ENCODE peak calls at places on chromosome 5, in ten cellular contexts. One of them, this sample, is unnamed.

GRCh38 chr5:179233909-179234562 is 111.2 kb downstream of the ADAMTS2 start:
- DNase-seq in H9: peak; percentile 24
- DNase-seq in fibroblast of lung: no peak
- DNase-seq in IMR-90: no peak
- DNase-seq in neural progenitor cell: no peak
- DNase-seq in SK-N-SH: peak; percentile 48
- DNase-seq in mammary epithelial cell: no peak
- DNase-seq in colonic mucosa: no peak
- DNase-seq in neuronal stem cell: no peak
- DNase-seq in Karpas-422: no peak
- DNase-seq in this sample: no peak

GRCh38 chr5:83204651-83205050 is 127.3 kb downstream of the XRCC4 start:
- DNase-seq in H9: no peak
- DNase-seq in fibroblast of lung: no peak
- DNase-seq in IMR-90: no peak
- DNase-seq in neural progenitor cell: no peak
- DNase-seq in SK-N-SH: no peak
- DNase-seq in mammary epithelial cell: no peak
- DNase-seq in colonic mucosa: no peak
- DNase-seq in neuronal stem cell: no peak
- DNase-seq in Karpas-422: no peak
- DNase-seq in this sample: no peak

GRCh38 chr5:149517461-149518122 is 33.6 kb downstream of the CSNK1A1 start:
- DNase-seq in H9: no peak
- DNase-seq in fibroblast of lung: peak; percentile 26
- DNase-seq in IMR-90: peak; percentile 23
- DNase-seq in neural progenitor cell: peak; percentile 26
- DNase-seq in SK-N-SH: no peak
- DNase-seq in mammary epithelial cell: no peak
- DNase-seq in colonic mucosa: no peak
- DNase-seq in neuronal stem cell: no peak
- DNase-seq in Karpas-422: no peak
- DNase-seq in this sample: no peak

GRCh38 chr5:138942861-138943260 is 67.7 kb upstream of the LRRTM2 start:
- DNase-seq in H9: no peak
- DNase-seq in fibroblast of lung: no peak
- DNase-seq in IMR-90: no peak
- DNase-seq in neural progenitor cell: no peak
- DNase-seq in SK-N-SH: no peak
- DNase-seq in mammary epithelial cell: no peak
- DNase-seq in colonic mucosa: no peak
- DNase-seq in neuronal stem cell: no peak
- DNase-seq in Karpas-422: no peak
- DNase-seq in this sample: no peak

GRCh38 chr5:53858700-53859456 is 298.4 kb downstream of the NDUFS4 start:
- DNase-seq in H9: no peak
- DNase-seq in fibroblast of lung: no peak
- DNase-seq in IMR-90: no peak
- DNase-seq in neural progenitor cell: no peak
- DNase-seq in SK-N-SH: no peak
- DNase-seq in mammary epithelial cell: no peak
- DNase-seq in colonic mucosa: no peak
- DNase-seq in neuronal stem cell: no peak
- DNase-seq in Karpas-422: no peak
- DNase-seq in this sample: no peak

GRCh38 chr5:108989761-108990392 is 242.2 kb downstream of the FER start:
- DNase-seq in H9: no peak
- DNase-seq in fibroblast of lung: peak; percentile 4
- DNase-seq in IMR-90: peak; percentile 48
- DNase-seq in neural progenitor cell: no peak
- DNase-seq in SK-N-SH: no peak
- DNase-seq in mammary epithelial cell: no peak
- DNase-seq in colonic mucosa: no peak
- DNase-seq in neuronal stem cell: no peak
- DNase-seq in Karpas-422: no peak
- DNase-seq in this sample: peak; percentile 30

GRCh38 chr5:14041528-14042184 is 97.2 kb upstream of the DNAH5 start:
- DNase-seq in H9: no peak
- DNase-seq in fibroblast of lung: no peak
- DNase-seq in IMR-90: peak; percentile 49
- DNase-seq in neural progenitor cell: no peak
- DNase-seq in SK-N-SH: no peak
- DNase-seq in mammary epithelial cell: no peak
- DNase-seq in colonic mucosa: no peak
- DNase-seq in neuronal stem cell: no peak
- DNase-seq in Karpas-422: no peak
- DNase-seq in this sample: no peak

GRCh38 chr5:77643654-77644404 is 5.3 kb upstream of the OTP start:
- DNase-seq in H9: no peak
- DNase-seq in fibroblast of lung: no peak
- DNase-seq in IMR-90: no peak
- DNase-seq in neural progenitor cell: peak; percentile 77
- DNase-seq in SK-N-SH: peak; percentile 26
- DNase-seq in mammary epithelial cell: no peak
- DNase-seq in colonic mucosa: no peak
- DNase-seq in neuronal stem cell: no peak
- DNase-seq in Karpas-422: no peak
- DNase-seq in this sample: no peak

GRCh38 chr5:116025831-116026230 is 6.4 kb upstream of the ARL14EPL start:
- DNase-seq in H9: no peak
- DNase-seq in fibroblast of lung: no peak
- DNase-seq in IMR-90: no peak
- DNase-seq in neural progenitor cell: no peak
- DNase-seq in SK-N-SH: no peak
- DNase-seq in mammary epithelial cell: no peak
- DNase-seq in colonic mucosa: no peak
- DNase-seq in neuronal stem cell: no peak
- DNase-seq in Karpas-422: no peak
- DNase-seq in this sample: no peak

GRCh38 chr5:55634866-55635265 is 77.3 kb downstream of the SLC38A9 start:
- DNase-seq in H9: no peak
- DNase-seq in fibroblast of lung: peak; percentile 10
- DNase-seq in IMR-90: no peak
- DNase-seq in neural progenitor cell: no peak
- DNase-seq in SK-N-SH: no peak
- DNase-seq in mammary epithelial cell: peak; percentile 8
- DNase-seq in colonic mucosa: no peak
- DNase-seq in neuronal stem cell: no peak
- DNase-seq in Karpas-422: no peak
- DNase-seq in this sample: no peak

GRCh38 chr5:96572864-96573512 is 89.2 kb upstream of the CAST start:
- DNase-seq in H9: no peak
- DNase-seq in fibroblast of lung: peak; percentile 99
- DNase-seq in IMR-90: peak; percentile 99
- DNase-seq in neural progenitor cell: no peak
- DNase-seq in SK-N-SH: no peak
- DNase-seq in mammary epithelial cell: peak; percentile 97
- DNase-seq in colonic mucosa: no peak
- DNase-seq in neuronal stem cell: no peak
- DNase-seq in Karpas-422: no peak
- DNase-seq in this sample: no peak

GRCh38 chr5:108380531-108381021 is 1.3 kb downstream of the FBXL17 start:
- DNase-seq in H9: peak; percentile 72
- DNase-seq in fibroblast of lung: peak; percentile 27
- DNase-seq in IMR-90: peak; percentile 13
- DNase-seq in neural progenitor cell: peak; percentile 75
- DNase-seq in SK-N-SH: peak; percentile 74
- DNase-seq in mammary epithelial cell: peak; percentile 23
- DNase-seq in colonic mucosa: peak; percentile 51
- DNase-seq in neuronal stem cell: peak; percentile 32
- DNase-seq in Karpas-422: peak; percentile 79
- DNase-seq in this sample: peak; percentile 47

GRCh38 chr5:114361724-114362196 is at the start of gene KCNN2:
- DNase-seq in H9: peak; percentile 97
- DNase-seq in fibroblast of lung: peak; percentile 57
- DNase-seq in IMR-90: peak; percentile 92
- DNase-seq in neural progenitor cell: peak; percentile 93
- DNase-seq in SK-N-SH: peak; percentile 68
- DNase-seq in mammary epithelial cell: peak; percentile 39
- DNase-seq in colonic mucosa: peak; percentile 86
- DNase-seq in neuronal stem cell: peak; percentile 89
- DNase-seq in Karpas-422: no peak
- DNase-seq in this sample: peak; percentile 94

GRCh38 chr5:150541895-150542294 is 34.0 kb downstream of the NDST1 start:
- DNase-seq in H9: no peak
- DNase-seq in fibroblast of lung: no peak
- DNase-seq in IMR-90: no peak
- DNase-seq in neural progenitor cell: no peak
- DNase-seq in SK-N-SH: no peak
- DNase-seq in mammary epithelial cell: peak; percentile 91
- DNase-seq in colonic mucosa: no peak
- DNase-seq in neuronal stem cell: no peak
- DNase-seq in Karpas-422: no peak
- DNase-seq in this sample: no peak
- H3K27ac ChIP-seq in H9: no peak overlapping the region
- H3K27ac ChIP-seq in fibroblast of lung: peak overlapping the region; percentile 74
- H3K27ac ChIP-seq in IMR-90: peak overlapping the region; percentile 89
- H3K27ac ChIP-seq in neural progenitor cell: no peak overlapping the region
- H3K27ac ChIP-seq in SK-N-SH: peak overlapping the region; percentile 87
- H3K27ac ChIP-seq in mammary epithelial cell: peak overlapping the region; percentile 74
- H3K27ac ChIP-seq in colonic mucosa: peak overlapping the region; percentile 67
- H3K27ac ChIP-seq in neuronal stem cell: no peak overlapping the region
- H3K27ac ChIP-seq in Karpas-422: no peak overlapping the region
- H3K27ac ChIP-seq in this sample: no peak overlapping the region

GRCh38 chr5:1143670-1143951 is 31.7 kb upstream of the SLC12A7 start:
- DNase-seq in H9: no peak
- DNase-seq in fibroblast of lung: no peak
- DNase-seq in IMR-90: no peak
- DNase-seq in neural progenitor cell: no peak
- DNase-seq in SK-N-SH: no peak
- DNase-seq in mammary epithelial cell: no peak
- DNase-seq in colonic mucosa: no peak
- DNase-seq in neuronal stem cell: no peak
- DNase-seq in Karpas-422: no peak
- DNase-seq in this sample: no peak
- H3K27me3 ChIP-seq in H9: no peaks in the 10 kb centered on the region
- H3K27me3 ChIP-seq in fibroblast of lung: no peaks in the 10 kb centered on the region
- H3K27me3 ChIP-seq in IMR-90: peaks cover 35% of the 10 kb centered on the region
- H3K27me3 ChIP-seq in neural progenitor cell: no peaks in the 10 kb centered on the region
- H3K27me3 ChIP-seq in SK-N-SH: no peaks in the 10 kb centered on the region
- H3K27me3 ChIP-seq in mammary epithelial cell: peaks cover 2% of the 10 kb centered on the region
- H3K27me3 ChIP-seq in colonic mucosa: no peaks in the 10 kb centered on the region
- H3K27me3 ChIP-seq in neuronal stem cell: no peaks in the 10 kb centered on the region
- H3K27me3 ChIP-seq in Karpas-422: no peaks in the 10 kb centered on the region
- H3K27me3 ChIP-seq in this sample: no peaks in the 10 kb centered on the region

DNA sequence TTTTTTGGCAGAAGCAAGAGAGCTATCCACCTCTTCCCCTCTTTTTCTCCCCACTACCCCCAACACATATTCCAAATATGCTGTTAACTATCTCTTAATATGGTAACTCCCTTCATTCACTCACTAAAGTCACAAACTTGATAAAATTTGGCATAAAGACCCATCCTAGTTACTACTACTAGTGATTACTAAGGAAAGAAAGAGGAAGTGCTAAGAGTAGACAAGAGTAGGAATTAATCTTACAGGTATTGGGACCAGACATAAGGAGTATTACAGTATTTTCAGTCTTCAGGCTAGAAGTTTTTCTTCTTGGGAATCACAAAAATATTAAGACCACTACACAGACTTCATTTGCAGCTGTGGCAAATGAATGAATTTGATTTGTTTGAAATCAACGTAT is 2.2 kb downstream of the ADAMTS6 start:
- DNase-seq in H9: no peak
- DNase-seq in fibroblast of lung: no peak
- DNase-seq in IMR-90: no peak
- DNase-seq in neural progenitor cell: no peak
- DNase-seq in SK-N-SH: no peak
- DNase-seq in mammary epithelial cell: peak; percentile 4
- DNase-seq in colonic mucosa: no peak
- DNase-seq in neuronal stem cell: no peak
- DNase-seq in Karpas-422: peak; percentile 23
- DNase-seq in this sample: no peak
- H3K9ac ChIP-seq in H9: no peak overlapping the region
- H3K9ac ChIP-seq in fibroblast of lung: peak overlapping the region; percentile 10
- H3K9ac ChIP-seq in IMR-90: peak overlapping the region; percentile 97
- H3K9ac ChIP-seq in neural progenitor cell: no peak overlapping the region
- H3K9ac ChIP-seq in SK-N-SH: peak overlapping the region; percentile 93
- H3K9ac ChIP-seq in mammary epithelial cell: peak overlapping the region; percentile 85
- H3K9ac ChIP-seq in colonic mucosa: no peak overlapping the region
- H3K9ac ChIP-seq in neuronal stem cell: no peak overlapping the region
- H3K9ac ChIP-seq in Karpas-422: no peak overlapping the region
- H3K9ac ChIP-seq in this sample: no peak overlapping the region

GRCh38 chr5:176387384-176387925 is 943 bp downstream of the NOP16 start:
- DNase-seq in H9: no peak
- DNase-seq in fibroblast of lung: no peak
- DNase-seq in IMR-90: no peak
- DNase-seq in neural progenitor cell: no peak
- DNase-seq in SK-N-SH: no peak
- DNase-seq in mammary epithelial cell: no peak
- DNase-seq in colonic mucosa: no peak
- DNase-seq in neuronal stem cell: no peak
- DNase-seq in Karpas-422: no peak
- DNase-seq in this sample: peak; percentile 31
- H3K27ac ChIP-seq in H9: no peak overlapping the region
- H3K27ac ChIP-seq in fibroblast of lung: peak overlapping the region; percentile 95
- H3K27ac ChIP-seq in IMR-90: peak overlapping the region; percentile 21
- H3K27ac ChIP-seq in neural progenitor cell: no peak overlapping the region
- H3K27ac ChIP-seq in SK-N-SH: peak overlapping the region; percentile 97
- H3K27ac ChIP-seq in mammary epithelial cell: peak overlapping the region; percentile 90
- H3K27ac ChIP-seq in colonic mucosa: no peak overlapping the region
- H3K27ac ChIP-seq in neuronal stem cell: no peak overlapping the region
- H3K27ac ChIP-seq in Karpas-422: peak overlapping the region; percentile 74
- H3K27ac ChIP-seq in this sample: no peak overlapping the region

This sample was measured in MM.1S.